ENCODE peak calls at places on chromosomes 4 and X, in eight cellular contexts. One of them, this sample, is unnamed. For H3K27me3, the result is how much of the 10 kb centered on the place peaks cover.

GRCh38 chrX:41655631-41656030 is 33.1 kb upstream of the GPR34 start:
- DNase-seq in endodermal cell: no peak
- DNase-seq in right atrium auricular region: no peak
- DNase-seq in left lung: no peak
- DNase-seq in HCT116: no peak
- DNase-seq in colonic mucosa: no peak
- DNase-seq in IMR-90: peak
- DNase-seq in testis: no peak
- DNase-seq in this sample: peak

GRCh38 chr4:129144755-129145206 is 48.8 kb downstream of the C4orf33 start:
- DNase-seq in left lung: no peak
- DNase-seq in IMR-90: no peak
- DNase-seq in testis: no peak
- DNase-seq in right atrium auricular region: no peak
- DNase-seq in HCT116: no peak
- DNase-seq in endodermal cell: no peak
- DNase-seq in colonic mucosa: no peak
- DNase-seq in this sample: no peak

GRCh38 chr4:2672700-2673099 is 83.4 kb downstream of the TNIP2 start:
- DNase-seq in testis: no peak
- DNase-seq in left lung: no peak
- DNase-seq in IMR-90: no peak
- DNase-seq in colonic mucosa: no peak
- DNase-seq in HCT116: no peak
- DNase-seq in endodermal cell: no peak
- DNase-seq in right atrium auricular region: no peak
- DNase-seq in this sample: no peak

GRCh38 chrX:104270916-104271512 is 16.3 kb upstream of the ESX1 start:
- DNase-seq in HCT116: peak
- DNase-seq in endodermal cell: peak
- DNase-seq in testis: peak
- DNase-seq in IMR-90: peak
- DNase-seq in left lung: no peak
- DNase-seq in right atrium auricular region: no peak
- DNase-seq in colonic mucosa: peak
- DNase-seq in this sample: peak

GRCh38 chr4:71045256-71045655 is 51.8 kb downstream of the DCK start:
- DNase-seq in left lung: no peak
- DNase-seq in colonic mucosa: no peak
- DNase-seq in testis: no peak
- DNase-seq in HCT116: no peak
- DNase-seq in right atrium auricular region: no peak
- DNase-seq in endodermal cell: no peak
- DNase-seq in IMR-90: no peak
- DNase-seq in this sample: no peak

GRCh38 chr4:121989715-121990114 is 37.9 kb upstream of the TRPC3 start:
- DNase-seq in IMR-90: peak
- DNase-seq in colonic mucosa: no peak
- DNase-seq in HCT116: peak
- DNase-seq in endodermal cell: no peak
- DNase-seq in left lung: no peak
- DNase-seq in right atrium auricular region: no peak
- DNase-seq in testis: no peak
- DNase-seq in this sample: peak

GRCh38 chrX:101658661-101659477 is 781 bp downstream of the ARMCX2 start:
- DNase-seq in left lung: peak
- DNase-seq in IMR-90: peak
- DNase-seq in endodermal cell: peak
- DNase-seq in colonic mucosa: peak
- DNase-seq in HCT116: no peak
- DNase-seq in testis: peak
- DNase-seq in right atrium auricular region: peak
- DNase-seq in this sample: peak

GRCh38 chr4:129323630-129324029 is 227.7 kb downstream of the C4orf33 start:
- DNase-seq in left lung: no peak
- DNase-seq in HCT116: no peak
- DNase-seq in colonic mucosa: no peak
- DNase-seq in endodermal cell: no peak
- DNase-seq in testis: no peak
- DNase-seq in right atrium auricular region: no peak
- DNase-seq in IMR-90: no peak
- DNase-seq in this sample: no peak

GRCh38 chr4:3291969-3292570 is 751 bp upstream of the RGS12 start:
- DNase-seq in HCT116: peak
- DNase-seq in endodermal cell: peak
- DNase-seq in colonic mucosa: peak
- DNase-seq in left lung: peak
- DNase-seq in IMR-90: no peak
- DNase-seq in right atrium auricular region: no peak
- DNase-seq in testis: peak
- DNase-seq in this sample: peak

DNA sequence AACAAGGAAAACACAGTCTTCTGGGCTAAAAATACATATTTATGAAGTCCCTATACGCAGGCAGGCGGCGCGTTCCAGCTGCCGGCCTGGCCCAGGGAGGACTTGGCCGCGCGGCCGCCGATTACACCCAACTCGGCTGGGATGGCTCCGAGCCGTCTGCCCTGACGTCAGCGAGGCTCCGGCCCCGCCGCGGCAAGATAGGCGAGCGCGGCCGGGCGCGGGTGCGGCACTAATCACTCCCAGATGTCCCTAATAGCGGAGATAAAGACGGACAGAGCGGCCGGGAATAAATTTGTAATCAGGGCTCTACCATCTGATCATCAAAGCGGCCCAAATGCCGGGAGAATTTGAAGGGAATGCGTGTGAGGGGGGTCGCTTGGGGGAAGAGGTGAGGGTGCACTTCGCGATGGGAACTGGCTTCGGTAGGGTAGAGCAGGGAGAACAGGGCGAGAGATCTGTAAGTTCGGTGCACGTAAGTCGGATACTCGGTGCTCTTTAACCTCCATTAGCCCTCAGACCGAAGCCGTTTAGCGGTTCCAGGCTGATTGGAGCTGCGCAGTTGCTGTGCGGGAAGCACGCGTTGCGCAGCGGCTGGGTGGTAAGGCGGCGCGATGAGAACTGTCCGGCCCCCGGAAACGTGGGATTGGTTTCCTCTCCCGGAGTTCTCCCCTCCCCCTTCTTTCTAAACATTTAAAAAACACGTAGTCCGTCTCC is 7.7 kb downstream of the HAND2 start:
- DNase-seq in IMR-90: peak
- DNase-seq in right atrium auricular region: peak
- DNase-seq in testis: peak
- DNase-seq in colonic mucosa: peak
- DNase-seq in endodermal cell: peak
- DNase-seq in HCT116: no peak
- DNase-seq in left lung: peak
- DNase-seq in this sample: no peak
- H3K27me3 ChIP-seq in IMR-90: half or more
- H3K27me3 ChIP-seq in right atrium auricular region: under half
- H3K27me3 ChIP-seq in testis: under half
- H3K27me3 ChIP-seq in colonic mucosa: half or more
- H3K27me3 ChIP-seq in endodermal cell: half or more
- H3K27me3 ChIP-seq in HCT116: under half
- H3K27me3 ChIP-seq in left lung: half or more
- H3K27me3 ChIP-seq in this sample: half or more

GRCh38 chrX:12986886-12987285 is 12.0 kb downstream of the TMSB4X start:
- DNase-seq in IMR-90: no peak
- DNase-seq in colonic mucosa: no peak
- DNase-seq in endodermal cell: no peak
- DNase-seq in left lung: no peak
- DNase-seq in HCT116: no peak
- DNase-seq in testis: no peak
- DNase-seq in right atrium auricular region: no peak
- DNase-seq in this sample: no peak

GRCh38 chrX:12985336-12985735 is 10.4 kb downstream of the TMSB4X start:
- DNase-seq in IMR-90: no peak
- DNase-seq in HCT116: no peak
- DNase-seq in endodermal cell: no peak
- DNase-seq in testis: no peak
- DNase-seq in left lung: no peak
- DNase-seq in colonic mucosa: no peak
- DNase-seq in right atrium auricular region: no peak
- DNase-seq in this sample: no peak

GRCh38 chrX:12984629-12985303 is 9.9 kb downstream of the TMSB4X start:
- DNase-seq in left lung: no peak
- DNase-seq in endodermal cell: no peak
- DNase-seq in right atrium auricular region: no peak
- DNase-seq in testis: no peak
- DNase-seq in IMR-90: peak
- DNase-seq in colonic mucosa: no peak
- DNase-seq in HCT116: peak
- DNase-seq in this sample: peak

GRCh38 chrX:12987340-12987739 is 12.4 kb downstream of the TMSB4X start:
- DNase-seq in testis: no peak
- DNase-seq in HCT116: no peak
- DNase-seq in right atrium auricular region: no peak
- DNase-seq in colonic mucosa: no peak
- DNase-seq in endodermal cell: no peak
- DNase-seq in left lung: no peak
- DNase-seq in IMR-90: no peak
- DNase-seq in this sample: no peak

GRCh38 chrX:12986164-12986779 is 11.4 kb downstream of the TMSB4X start:
- DNase-seq in left lung: no peak
- DNase-seq in IMR-90: no peak
- DNase-seq in right atrium auricular region: no peak
- DNase-seq in colonic mucosa: no peak
- DNase-seq in HCT116: no peak
- DNase-seq in testis: no peak
- DNase-seq in endodermal cell: no peak
- DNase-seq in this sample: no peak
- H3K4me3 ChIP-seq in left lung: no peak
- H3K4me3 ChIP-seq in IMR-90: no peak
- H3K4me3 ChIP-seq in right atrium auricular region: no peak
- H3K4me3 ChIP-seq in colonic mucosa: no peak
- H3K4me3 ChIP-seq in HCT116: no peak
- H3K4me3 ChIP-seq in testis: no peak
- H3K4me3 ChIP-seq in endodermal cell: no peak
- H3K4me3 ChIP-seq in this sample: no peak

DNA sequence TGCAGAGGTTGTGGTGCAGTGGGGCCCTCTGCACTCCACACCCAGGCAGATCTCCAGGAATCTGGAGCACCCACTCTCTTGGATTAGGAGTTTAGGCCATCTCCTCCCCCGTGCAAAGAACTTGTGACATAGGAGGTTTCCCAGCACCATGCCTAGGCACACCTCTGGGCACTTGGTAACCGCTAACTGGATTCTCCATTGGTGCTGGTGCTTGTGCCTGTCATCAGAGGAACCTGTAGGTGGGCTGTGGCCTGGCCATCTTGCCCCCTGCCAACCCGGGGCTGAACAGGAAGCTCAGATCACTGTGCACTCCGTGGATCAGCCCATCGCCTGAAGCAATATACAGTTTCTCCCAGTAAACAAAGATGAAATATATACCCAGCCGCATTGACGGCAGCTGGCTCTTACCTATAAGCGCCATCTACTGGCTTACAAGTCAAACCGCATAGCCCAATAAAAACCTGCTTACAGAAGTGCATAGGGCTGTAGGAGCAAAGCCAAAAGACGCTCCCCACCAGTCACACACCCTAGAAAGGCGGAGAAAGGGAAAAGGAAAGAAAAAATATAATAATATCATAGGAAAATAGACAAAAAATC is 19.1 kb upstream of the TEX13B start:
- DNase-seq in testis: no peak
- DNase-seq in colonic mucosa: no peak
- DNase-seq in endodermal cell: peak
- DNase-seq in IMR-90: peak
- DNase-seq in right atrium auricular region: no peak
- DNase-seq in HCT116: peak
- DNase-seq in left lung: no peak
- DNase-seq in this sample: peak
- TF ChIP-seq CTCF in testis: no peak
- TF ChIP-seq CTCF in colonic mucosa: peak
- TF ChIP-seq CTCF in endodermal cell: peak
- TF ChIP-seq CTCF in IMR-90: peak
- TF ChIP-seq CTCF in right atrium auricular region: no peak
- TF ChIP-seq CTCF in HCT116: peak
- TF ChIP-seq CTCF in left lung: peak
- TF ChIP-seq CTCF in this sample: peak

GRCh38 chr4:1403177-1403583 is 3.1 kb downstream of the NKX1-1 start:
- DNase-seq in HCT116: no peak
- DNase-seq in left lung: peak
- DNase-seq in colonic mucosa: peak
- DNase-seq in IMR-90: no peak
- DNase-seq in testis: peak
- DNase-seq in right atrium auricular region: no peak
- DNase-seq in endodermal cell: peak
- DNase-seq in this sample: no peak

GRCh38 chr4:1405249-1405635 is 1.0 kb downstream of the NKX1-1 start:
- DNase-seq in colonic mucosa: no peak
- DNase-seq in left lung: peak
- DNase-seq in IMR-90: no peak
- DNase-seq in right atrium auricular region: peak
- DNase-seq in testis: no peak
- DNase-seq in HCT116: no peak
- DNase-seq in endodermal cell: no peak
- DNase-seq in this sample: no peak

GRCh38 chr4:1402516-1403101 is 3.6 kb downstream of the NKX1-1 start:
- DNase-seq in colonic mucosa: no peak
- DNase-seq in left lung: peak
- DNase-seq in IMR-90: no peak
- DNase-seq in testis: peak
- DNase-seq in right atrium auricular region: no peak
- DNase-seq in endodermal cell: peak
- DNase-seq in HCT116: no peak
- DNase-seq in this sample: no peak

GRCh38 chr4:1404573-1405248 is 1.5 kb downstream of the NKX1-1 start:
- DNase-seq in IMR-90: no peak
- DNase-seq in right atrium auricular region: peak
- DNase-seq in endodermal cell: peak
- DNase-seq in HCT116: no peak
- DNase-seq in colonic mucosa: peak
- DNase-seq in left lung: peak
- DNase-seq in testis: peak
- DNase-seq in this sample: no peak

DNA sequence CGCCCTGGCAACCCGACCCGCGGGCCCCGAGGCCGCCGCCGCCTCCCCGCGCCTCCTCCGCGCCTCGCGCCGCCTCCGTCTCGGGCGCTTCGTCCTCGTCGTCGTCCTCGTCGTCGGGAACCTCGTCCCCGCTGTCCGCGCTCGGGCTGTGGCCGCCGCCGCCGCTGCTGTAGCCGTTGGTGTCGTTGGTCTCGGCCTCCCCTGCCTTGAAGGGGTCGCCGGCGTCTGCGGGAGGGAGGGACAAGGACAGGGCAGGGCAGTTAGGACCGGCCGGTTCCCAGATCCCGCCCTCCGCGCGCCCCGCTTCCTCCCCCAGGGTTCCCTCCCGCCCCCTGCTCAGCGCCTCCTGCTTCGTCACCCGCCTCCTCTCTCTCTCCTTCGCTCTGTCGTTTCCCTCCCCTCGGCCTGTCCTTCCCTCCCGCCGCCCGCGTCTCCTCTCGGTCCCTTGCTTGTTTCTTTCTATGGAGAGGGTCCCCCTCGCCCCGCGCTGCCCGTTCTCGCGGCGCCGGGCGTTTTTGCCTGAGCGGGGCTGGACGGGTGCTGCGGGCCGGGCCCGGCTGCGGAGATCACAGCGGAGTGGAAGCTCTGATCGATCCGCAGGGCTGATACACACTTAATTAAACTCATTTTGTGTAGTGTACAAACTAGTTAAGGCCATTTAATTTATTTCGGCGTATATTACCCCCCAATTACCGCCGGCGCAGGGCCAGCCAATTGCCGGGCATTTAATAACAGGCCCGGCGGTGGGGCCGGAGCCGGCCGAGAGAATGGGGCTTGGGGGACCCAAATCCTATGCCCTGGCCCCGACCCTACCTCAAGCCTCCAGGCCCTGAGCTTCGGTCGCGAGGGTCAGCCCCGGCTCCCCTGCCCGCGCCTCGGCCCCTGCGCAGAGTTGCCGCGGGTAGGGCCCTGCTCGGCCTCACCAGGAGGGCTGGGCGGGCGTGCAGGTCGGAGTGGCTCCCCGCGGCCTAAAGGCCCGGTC is 2.4 kb downstream of the NKX1-1 start:
- DNase-seq in testis: peak
- DNase-seq in endodermal cell: peak
- DNase-seq in right atrium auricular region: peak
- DNase-seq in IMR-90: no peak
- DNase-seq in HCT116: no peak
- DNase-seq in colonic mucosa: peak
- DNase-seq in left lung: peak
- DNase-seq in this sample: no peak
- H3K27me3 ChIP-seq in testis: under half
- H3K27me3 ChIP-seq in endodermal cell: half or more
- H3K27me3 ChIP-seq in right atrium auricular region: half or more
- H3K27me3 ChIP-seq in IMR-90: half or more
- H3K27me3 ChIP-seq in HCT116: under half
- H3K27me3 ChIP-seq in colonic mucosa: half or more
- H3K27me3 ChIP-seq in left lung: half or more
- H3K27me3 ChIP-seq in this sample: under half